ENCODE peak calls at places on chromosomes 4 and X, in five cellular contexts. K is adipocyte, U is cardiac fibroblast, R is IMR-90, L is aorta. P is an unnamed sample.

GRCh38 chr4:174996079-174996478 is 77.9 kb downstream of the ADAM29 start:
- DNase-seq in R (no peak), L (no peak), U (no peak), K (peak), P (no peak)

GRCh38 chr4:140070369-140070768 is 83.6 kb downstream of the MAML3 start:
- DNase-seq in U (no peak), K (no peak), R (no peak), L (no peak), P (no peak)

GRCh38 chr4:77308843-77309242 is 151.8 kb downstream of the CCNG2 start:
- DNase-seq in K (peak), L (no peak), U (peak), R (peak), P (no peak)

GRCh38 chr4:182370491-182370890 is 127.3 kb downstream of the TENM3 start:
- DNase-seq in K (no peak), L (no peak), R (peak), U (peak), P (no peak)

GRCh38 chrX:3370656-3371055 is 24.2 kb upstream of the MXRA5 start:
- DNase-seq in R (no peak), K (no peak), U (no peak), L (no peak), P (no peak)

GRCh38 chr4:86043755-86044592 is 315.9 kb downstream of the MAPK10 start:
- DNase-seq in L (no peak), K (peak), U (peak), R (peak), P (no peak)

GRCh38 chr4:42637104-42637503 is 19.8 kb downstream of the ATP8A1 start:
- DNase-seq in R (no peak), L (no peak), U (no peak), K (no peak), P (no peak)

GRCh38 chr4:70556856-70557255 is 35.2 kb upstream of the AMBN start:
- DNase-seq in K (peak), L (no peak), U (peak), R (peak), P (no peak)

GRCh38 chrX:10574663-10575062 is 45.7 kb downstream of the MID1 start:
- DNase-seq in R (no peak), K (no peak), L (no peak), U (peak), P (no peak)

GRCh38 chr4:122827258-122827887 is 742 bp downstream of the FGF2 start:
- DNase-seq in L (peak), R (peak), U (peak), K (peak), P (no peak)

GRCh38 chr4:12852338-12853307 is 631.5 kb downstream of the RAB28 start:
- DNase-seq in K (peak), R (peak), L (no peak), U (peak), P (peak)

GRCh38 chrX:103530540-103530939 is 11.3 kb upstream of the RAB40A start:
- DNase-seq in K (no peak), R (peak), U (no peak), L (no peak), P (no peak)

GRCh38 chrX:103531002-103531401 is 11.7 kb upstream of the RAB40A start:
- DNase-seq in K (peak), L (no peak), R (peak), U (peak), P (no peak)

GRCh38 chrX:103536071-103536470 is 16.8 kb upstream of the RAB40A start:
- DNase-seq in K (peak), R (no peak), U (peak), L (no peak), P (no peak)

GRCh38 chrX:103535206-103535605 is 15.9 kb upstream of the RAB40A start:
- DNase-seq in U (no peak), L (no peak), K (no peak), R (no peak), P (no peak)

DNA sequence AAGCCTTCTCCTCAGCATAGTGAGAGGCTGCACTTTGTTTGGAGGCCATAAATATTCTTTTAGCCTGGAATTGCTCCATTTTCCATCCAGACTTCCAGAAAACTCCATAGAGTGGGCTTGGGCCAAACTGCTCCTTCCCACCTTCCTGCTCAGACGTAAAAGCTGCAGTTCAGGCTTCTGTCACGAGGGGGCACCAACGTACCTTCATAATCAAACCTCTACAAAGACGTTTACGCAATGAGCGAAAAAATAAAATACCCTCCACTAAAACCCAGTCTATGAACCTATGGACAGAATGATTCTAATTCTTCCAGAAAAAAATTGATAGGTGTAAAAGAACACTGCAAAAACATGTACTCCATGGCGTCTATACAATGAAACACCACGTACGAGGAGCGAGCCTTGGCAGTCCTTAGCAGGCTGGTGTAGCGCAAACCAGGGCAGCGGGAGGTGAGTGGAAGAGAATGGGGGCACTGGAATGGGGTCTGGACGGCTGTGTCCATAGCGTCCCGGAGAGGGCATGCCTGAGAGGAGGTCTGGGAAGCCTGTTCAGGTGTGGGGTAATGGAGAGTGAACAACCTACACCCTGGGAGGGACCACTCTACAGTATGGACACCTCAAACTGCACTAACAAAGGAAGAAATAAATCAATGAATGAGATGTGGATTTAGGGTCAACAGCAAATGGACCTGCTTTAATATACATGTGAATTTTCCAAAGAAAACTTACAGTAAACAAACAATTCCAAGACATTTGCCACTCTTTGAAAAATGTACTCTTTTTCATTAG is 14.3 kb upstream of the RAB40A start:
- DNase-seq in K (peak), L (peak), R (peak), U (peak), P (no peak)
- H3K4me3 ChIP-seq in K (peak), L (no peak), R (no peak), U (peak), P (peak)

DNA sequence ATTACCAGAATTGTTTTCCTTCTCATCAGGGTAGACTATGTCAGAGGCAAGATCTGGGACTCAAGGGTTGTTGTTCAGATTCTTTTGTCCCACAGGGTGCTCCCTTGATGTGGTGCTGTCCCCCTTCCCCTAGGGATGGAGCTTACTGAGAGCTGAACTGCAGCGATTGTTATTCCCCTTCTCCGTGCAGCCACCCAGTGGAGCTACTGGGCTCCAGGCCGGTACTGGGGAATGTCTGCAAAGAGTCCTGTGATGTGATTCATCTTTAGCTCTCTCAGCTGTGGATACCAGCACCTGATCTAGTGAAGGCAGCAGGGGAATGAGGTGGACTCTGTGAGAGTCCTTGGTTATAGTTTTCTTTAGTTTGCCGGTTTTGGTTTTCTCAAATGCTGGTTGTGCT is 247.4 kb upstream of the HAND2 start:
- DNase-seq in L (no peak), U (no peak), K (no peak), R (no peak), P (no peak)
- H3K4me3 ChIP-seq in L (no peak), U (no peak), K (no peak), R (no peak), P (no peak)

GRCh38 chr4:74758521-74758920 is 35.8 kb downstream of the BTC start:
- DNase-seq in L (no peak), R (no peak), K (no peak), U (no peak), P (no peak)
- H3K4me3 ChIP-seq in L (no peak), R (no peak), K (no peak), U (no peak), P (no peak)

GRCh38 chr4:106034751-106035150 is 139.5 kb downstream of the NPNT start:
- DNase-seq in U (no peak), K (no peak), L (no peak), R (no peak), P (no peak)
- H3K4me3 ChIP-seq in U (no peak), K (no peak), L (no peak), R (no peak), P (no peak)

GRCh38 chr4:791201-791865 is 34.6 kb downstream of the CPLX1 start:
- DNase-seq in U (no peak), L (peak), R (no peak), K (no peak), P (no peak)
- H3K4me3 ChIP-seq in U (no peak), L (no peak), R (no peak), K (no peak), P (no peak)

GRCh38 chrX:120016068-120016441 is 61.4 kb downstream of the RHOXF2B start:
- DNase-seq in U (no peak), L (no peak), K (no peak), R (no peak), P (no peak)
- H3K4me3 ChIP-seq in U (no peak), L (no peak), K (no peak), R (no peak), P (peak)

GRCh38 chr4:1053080-1053661 is 41.7 kb downstream of the FGFRL1 start:
- DNase-seq in K (peak), L (no peak), R (peak), U (peak), P (no peak)

GRCh38 chr4:1056671-1057402 is 45.4 kb downstream of the FGFRL1 start:
- DNase-seq in K (no peak), R (no peak), U (no peak), L (no peak), P (no peak)

GRCh38 chr4:1058198-1058996 is 47.0 kb downstream of the FGFRL1 start:
- DNase-seq in U (no peak), L (no peak), R (no peak), K (no peak), P (no peak)

GRCh38 chr4:1057403-1057745 is 45.9 kb downstream of the FGFRL1 start:
- DNase-seq in L (no peak), K (no peak), U (no peak), R (no peak), P (no peak)

GRCh38 chr4:1055721-1056590 is 44.5 kb downstream of the FGFRL1 start:
- DNase-seq in R (peak), L (peak), K (no peak), U (peak), P (no peak)
- H3K4me3 ChIP-seq in R (no peak), L (no peak), K (peak), U (no peak), P (no peak)

GRCh38 chr4:82561745-82562552 is at the start of gene TMEM150C:
- DNase-seq in R (no peak), L (peak), U (peak), K (peak), P (no peak)
- H3K4me3 ChIP-seq in R (peak), L (peak), U (peak), K (peak), P (peak)

DNA sequence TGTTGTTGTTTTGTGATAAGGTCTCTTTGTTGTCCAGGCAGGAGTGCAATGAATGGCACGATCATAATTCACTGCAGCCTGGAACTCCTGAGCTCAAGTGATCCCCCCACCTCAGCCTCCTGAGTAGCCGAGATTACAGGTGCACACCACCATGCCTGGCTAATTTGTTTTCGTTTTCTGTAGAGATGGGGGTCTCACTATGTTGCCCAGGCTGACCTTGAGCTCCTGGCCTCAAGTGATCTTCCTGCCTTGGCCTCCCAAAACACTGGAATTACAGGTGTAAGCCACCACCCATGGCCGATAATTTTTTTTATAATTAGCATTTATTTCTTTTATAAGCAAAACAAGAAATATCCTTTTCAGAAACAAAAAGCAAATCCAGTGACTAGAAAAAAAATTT is 3.6 kb downstream of the PLAC8 start:
- DNase-seq in U (no peak), K (no peak), L (no peak), R (no peak), P (no peak)
- H3K4me3 ChIP-seq in U (no peak), K (peak), L (no peak), R (no peak), P (no peak)

P was measured in epithelial cell of proximal tubule.